ENCODE peak calls at places on chromosome 1, in nine cellular contexts. G is amygdala, X is colonic mucosa, F is ovary, V is posterior vena cava, B is NAMALWA, L is Daoy, Y is endothelial cell of umbilical vein, I is NB4. C is an unnamed sample.

GRCh38 chr1:147579532-147580199 is 38.4 kb downstream of the BCL9 start:
- DNase-seq in B (no peak), X (peak), G (no peak), I (no peak), V (no peak), L (peak), Y (no peak), F (no peak), C (no peak)

GRCh38 chr1:1434131-1434811 is 1.2 kb upstream of the VWA1 start:
- DNase-seq in V (peak), Y (no peak), B (no peak), X (peak), G (peak), F (peak), L (no peak), I (no peak), C (no peak)

GRCh38 chr1:41355761-41356160 is 5.5 kb upstream of the FOXO6 start:
- DNase-seq in B (no peak), L (no peak), F (no peak), X (peak), V (peak), I (no peak), Y (no peak), G (no peak), C (no peak)

GRCh38 chr1:23101891-23102688 is 66.6 kb downstream of the LUZP1 start:
- DNase-seq in X (peak), Y (peak), F (no peak), G (no peak), L (peak), V (no peak), B (no peak), I (no peak), C (no peak)

GRCh38 chr1:166974647-166975345 is 544 bp downstream of the ILDR2 start:
- DNase-seq in X (no peak), F (no peak), L (peak), G (no peak), V (no peak), B (peak), Y (no peak), I (peak), C (no peak)

GRCh38 chr1:150922519-150922975 is 3.6 kb upstream of the SETDB1 start:
- DNase-seq in F (peak), B (peak), V (no peak), X (peak), I (peak), G (no peak), L (peak), Y (peak), C (peak)

GRCh38 chr1:201252833-201253810 is 30.2 kb upstream of the PKP1 start:
- DNase-seq in L (no peak), Y (no peak), I (no peak), G (no peak), B (no peak), X (peak), F (no peak), V (peak), C (no peak)

GRCh38 chr1:109631513-109632260 is 12.1 kb downstream of the AMPD2 start:
- DNase-seq in F (no peak), V (no peak), B (no peak), Y (no peak), I (no peak), L (no peak), X (no peak), G (no peak), C (no peak)

GRCh38 chr1:26218906-26219494 is 15.0 kb upstream of the CEP85 start:
- DNase-seq in I (no peak), V (peak), G (no peak), F (no peak), B (no peak), X (no peak), L (peak), Y (no peak), C (no peak)

GRCh38 chr1:109904105-109904817 is 6.4 kb upstream of the CSF1 start:
- DNase-seq in F (no peak), Y (no peak), I (no peak), L (peak), X (no peak), B (no peak), V (peak), G (peak), C (no peak)

GRCh38 chr1:42891471-42891870 is 45.1 kb downstream of the ZNF691 start:
- DNase-seq in B (no peak), G (no peak), F (no peak), I (no peak), L (no peak), Y (no peak), V (no peak), X (no peak), C (no peak)

GRCh38 chr1:59173721-59174120 is 123.2 kb upstream of the FGGY start:
- DNase-seq in X (no peak), B (no peak), G (no peak), L (peak), F (no peak), Y (peak), I (no peak), V (no peak), C (peak)

GRCh38 chr1:19689131-19689757 is 24.6 kb downstream of the HTR6 start:
- DNase-seq in Y (no peak), B (no peak), X (no peak), G (no peak), L (no peak), F (no peak), I (no peak), V (no peak), C (no peak)

GRCh38 chr1:184255560-184255959 is 131.3 kb upstream of the C1orf21 start:
- DNase-seq in L (no peak), V (no peak), G (no peak), X (no peak), F (no peak), I (no peak), Y (peak), B (no peak), C (no peak)

GRCh38 chr1:186757851-186758250 is 70.9 kb upstream of the PLA2G4A start:
- DNase-seq in L (no peak), Y (no peak), V (no peak), F (no peak), B (no peak), X (no peak), I (no peak), G (no peak), C (no peak)

GRCh38 chr1:165703648-165704047 is 5.3 kb upstream of the ALDH9A1 start:
- DNase-seq in L (no peak), Y (no peak), X (no peak), B (no peak), V (no peak), F (no peak), G (no peak), I (no peak), C (no peak)

GRCh38 chr1:39173119-39173994 is 31.1 kb upstream of the MACF1 start:
- DNase-seq in V (no peak), I (no peak), L (no peak), X (no peak), G (no peak), F (no peak), Y (no peak), B (no peak), C (no peak)

GRCh38 chr1:1395166-1395565 is 4.0 kb downstream of the CCNL2 start:
- DNase-seq in I (no peak), V (no peak), Y (no peak), F (no peak), G (no peak), B (no peak), X (no peak), L (no peak), C (no peak)

GRCh38 chr1:226476066-226476465 is 68.2 kb upstream of the PARP1 start:
- DNase-seq in Y (no peak), X (no peak), G (no peak), I (no peak), B (no peak), F (no peak), V (no peak), L (no peak), C (no peak)

GRCh38 chr1:184843732-184844495 is 89.3 kb upstream of the EDEM3 start:
- DNase-seq in Y (no peak), V (no peak), B (peak), G (no peak), X (peak), L (no peak), F (no peak), I (no peak), C (no peak)

GRCh38 chr1:184770176-184770575 is 15.5 kb upstream of the EDEM3 start:
- DNase-seq in I (no peak), X (no peak), B (no peak), V (no peak), G (no peak), Y (no peak), F (no peak), L (no peak), C (no peak)

GRCh38 chr1:205098242-205098641 is 14.0 kb upstream of the TMEM81 start:
- DNase-seq in Y (no peak), L (no peak), G (no peak), V (no peak), F (no peak), X (no peak), I (no peak), B (no peak), C (no peak)

GRCh38 chr1:186741640-186742039 is 61.4 kb upstream of the PTGS2 start:
- DNase-seq in L (no peak), V (no peak), I (no peak), X (no peak), F (no peak), B (no peak), Y (no peak), G (no peak), C (no peak)

GRCh38 chr1:87916965-87917364 is 588.3 kb downstream of the LMO4 start:
- DNase-seq in B (no peak), L (no peak), G (no peak), X (no peak), V (no peak), F (no peak), Y (no peak), I (no peak), C (no peak)

GRCh38 chr1:109790735-109791494 is 27.2 kb upstream of the EPS8L3 start:
- DNase-seq in B (peak), X (peak), Y (peak), I (peak), V (peak), L (peak), F (peak), G (no peak), C (peak)

GRCh38 chr1:183806086-183806485 is 1.2 kb downstream of the RGL1 start:
- DNase-seq in I (no peak), G (no peak), X (no peak), L (peak), B (no peak), F (no peak), V (no peak), Y (peak), C (no peak)

GRCh38 chr1:234144866-234145265 is 228.4 kb upstream of the COA6 start:
- DNase-seq in X (no peak), Y (no peak), F (no peak), I (no peak), G (no peak), L (no peak), V (no peak), B (no peak), C (no peak)

GRCh38 chr1:231844986-231845502 is 218.5 kb downstream of the DISC1 start:
- DNase-seq in F (no peak), V (no peak), L (peak), B (no peak), X (no peak), Y (peak), I (no peak), G (no peak), C (no peak)

GRCh38 chr1:246836647-246837046 is 95.1 kb downstream of the AHCTF1 start:
- DNase-seq in F (no peak), Y (no peak), I (peak), L (no peak), V (no peak), X (no peak), G (no peak), B (no peak), C (no peak)

GRCh38 chr1:105793541-105794146 is 1262.8 kb upstream of the PRMT6 start:
- DNase-seq in V (no peak), B (peak), X (peak), L (peak), I (peak), F (peak), Y (no peak), G (no peak), C (no peak)

GRCh38 chr1:172118618-172119017 is 277.3 kb downstream of the DNM3 start:
- DNase-seq in V (no peak), L (no peak), I (no peak), B (no peak), F (no peak), X (no peak), Y (no peak), G (no peak), C (no peak)

GRCh38 chr1:103069201-103069600 is 39.1 kb downstream of the COL11A1 start:
- DNase-seq in V (no peak), G (no peak), F (no peak), Y (no peak), L (no peak), I (no peak), X (no peak), B (no peak), C (no peak)

GRCh38 chr1:62725255-62725654 is 37.1 kb upstream of the DOCK7 start:
- DNase-seq in B (no peak), Y (peak), L (no peak), I (peak), F (no peak), G (no peak), X (no peak), V (no peak), C (no peak)

GRCh38 chr1:47187226-47187925 is 2.5 kb downstream of the PDZK1IP1 start:
- DNase-seq in B (no peak), V (peak), I (no peak), Y (no peak), L (no peak), F (no peak), X (no peak), G (no peak), C (no peak)

GRCh38 chr1:234613128-234613875 is 3.3 kb upstream of the IRF2BP2 start:
- DNase-seq in I (peak), L (no peak), G (no peak), F (no peak), B (peak), V (no peak), X (no peak), Y (no peak), C (no peak)

GRCh38 chr1:3735683-3736070 is 16.6 kb upstream of the CCDC27 start:
- DNase-seq in B (no peak), Y (no peak), X (no peak), F (no peak), I (no peak), G (no peak), L (no peak), V (no peak), C (no peak)